ENCODE peak calls at places on chromosome 22, in seven cellular contexts. One of them, this sample, is unnamed.

GRCh38 chr22:49267996-49268395 is 559.7 kb downstream of the BRD1 start:
- DNase-seq in brain microvascular endothelial cell: no peak
- DNase-seq in psoas muscle: no peak
- DNase-seq in foreskin fibroblast: no peak
- DNase-seq in AG04450: no peak
- DNase-seq in A549: no peak
- DNase-seq in hepatocyte: no peak
- DNase-seq in this sample: no peak

GRCh38 chr22:26891431-26891830 is 234.0 kb downstream of the MIAT start:
- DNase-seq in A549: no peak
- DNase-seq in hepatocyte: no peak
- DNase-seq in AG04450: no peak
- DNase-seq in psoas muscle: no peak
- DNase-seq in brain microvascular endothelial cell: no peak
- DNase-seq in foreskin fibroblast: no peak
- DNase-seq in this sample: no peak

GRCh38 chr22:16932577-16932976 is 75.4 kb downstream of the GAB4 start:
- DNase-seq in AG04450: no peak
- DNase-seq in psoas muscle: no peak
- DNase-seq in hepatocyte: no peak
- DNase-seq in A549: peak; percentile 13
- DNase-seq in foreskin fibroblast: no peak
- DNase-seq in brain microvascular endothelial cell: no peak
- DNase-seq in this sample: no peak

GRCh38 chr22:17575681-17576080 is 12.4 kb downstream of the SLC25A18 start:
- DNase-seq in brain microvascular endothelial cell: no peak
- DNase-seq in AG04450: no peak
- DNase-seq in A549: no peak
- DNase-seq in foreskin fibroblast: no peak
- DNase-seq in hepatocyte: no peak
- DNase-seq in psoas muscle: no peak
- DNase-seq in this sample: no peak

GRCh38 chr22:46073683-46074504 is 76.4 kb upstream of the PPARA start:
- DNase-seq in foreskin fibroblast: no peak
- DNase-seq in AG04450: no peak
- DNase-seq in A549: no peak
- DNase-seq in psoas muscle: peak; percentile 84
- DNase-seq in brain microvascular endothelial cell: no peak
- DNase-seq in hepatocyte: no peak
- DNase-seq in this sample: no peak

GRCh38 chr22:19988965-19989724 is 27.5 kb downstream of the ARVCF start:
- DNase-seq in brain microvascular endothelial cell: no peak
- DNase-seq in foreskin fibroblast: no peak
- DNase-seq in AG04450: no peak
- DNase-seq in psoas muscle: peak; percentile 45
- DNase-seq in hepatocyte: no peak
- DNase-seq in A549: no peak
- DNase-seq in this sample: no peak

GRCh38 chr22:25077056-25077455 is 122.6 kb upstream of the CRYBB3 start:
- DNase-seq in psoas muscle: no peak
- DNase-seq in AG04450: no peak
- DNase-seq in A549: no peak
- DNase-seq in brain microvascular endothelial cell: no peak
- DNase-seq in hepatocyte: no peak
- DNase-seq in foreskin fibroblast: no peak
- DNase-seq in this sample: no peak

GRCh38 chr22:43504666-43505261 is 93.0 kb downstream of the MPPED1 start:
- DNase-seq in brain microvascular endothelial cell: no peak
- DNase-seq in AG04450: no peak
- DNase-seq in hepatocyte: no peak
- DNase-seq in foreskin fibroblast: no peak
- DNase-seq in psoas muscle: no peak
- DNase-seq in A549: no peak
- DNase-seq in this sample: no peak

GRCh38 chr22:23268139-23268712 is 87.9 kb downstream of the BCR start:
- DNase-seq in psoas muscle: no peak
- DNase-seq in AG04450: no peak
- DNase-seq in brain microvascular endothelial cell: no peak
- DNase-seq in foreskin fibroblast: no peak
- DNase-seq in hepatocyte: no peak
- DNase-seq in A549: no peak
- DNase-seq in this sample: no peak

GRCh38 chr22:44363214-44363979 is 50.6 kb upstream of the SHISAL1 start:
- DNase-seq in brain microvascular endothelial cell: peak; percentile 92
- DNase-seq in AG04450: peak; percentile 94
- DNase-seq in foreskin fibroblast: peak; percentile 91
- DNase-seq in A549: peak; percentile 90
- DNase-seq in hepatocyte: peak; percentile 76
- DNase-seq in psoas muscle: peak; percentile 91
- DNase-seq in this sample: peak; percentile 92

GRCh38 chr22:44726439-44726838 is 24.4 kb downstream of the PRR5 start:
- DNase-seq in brain microvascular endothelial cell: no peak
- DNase-seq in foreskin fibroblast: no peak
- DNase-seq in hepatocyte: no peak
- DNase-seq in psoas muscle: peak; percentile 31
- DNase-seq in AG04450: no peak
- DNase-seq in A549: no peak
- DNase-seq in this sample: no peak

GRCh38 chr22:30275625-30276024 is 9.0 kb upstream of the OSM start:
- DNase-seq in brain microvascular endothelial cell: no peak
- DNase-seq in AG04450: no peak
- DNase-seq in psoas muscle: no peak
- DNase-seq in A549: no peak
- DNase-seq in foreskin fibroblast: no peak
- DNase-seq in hepatocyte: no peak
- DNase-seq in this sample: no peak

GRCh38 chr22:31253949-31254348 is 38.3 kb downstream of the PIK3IP1 start:
- DNase-seq in A549: no peak
- DNase-seq in psoas muscle: no peak
- DNase-seq in hepatocyte: peak; percentile 51
- DNase-seq in brain microvascular endothelial cell: no peak
- DNase-seq in AG04450: no peak
- DNase-seq in foreskin fibroblast: no peak
- DNase-seq in this sample: no peak

GRCh38 chr22:27206747-27207133 is 549.4 kb downstream of the MIAT start:
- DNase-seq in psoas muscle: no peak
- DNase-seq in foreskin fibroblast: no peak
- DNase-seq in AG04450: no peak
- DNase-seq in brain microvascular endothelial cell: no peak
- DNase-seq in hepatocyte: no peak
- DNase-seq in A549: no peak
- DNase-seq in this sample: no peak

GRCh38 chr22:48887394-48888332 is 940.0 kb downstream of the BRD1 start:
- DNase-seq in A549: no peak
- DNase-seq in AG04450: no peak
- DNase-seq in hepatocyte: no peak
- DNase-seq in foreskin fibroblast: no peak
- DNase-seq in psoas muscle: no peak
- DNase-seq in brain microvascular endothelial cell: no peak
- DNase-seq in this sample: no peak

GRCh38 chr22:46262449-46263207 is 515 bp downstream of the PKDREJ start:
- DNase-seq in psoas muscle: peak; percentile 85
- DNase-seq in hepatocyte: peak; percentile 59
- DNase-seq in foreskin fibroblast: peak; percentile 43
- DNase-seq in A549: no peak
- DNase-seq in AG04450: no peak
- DNase-seq in brain microvascular endothelial cell: peak; percentile 30
- DNase-seq in this sample: no peak

DNA sequence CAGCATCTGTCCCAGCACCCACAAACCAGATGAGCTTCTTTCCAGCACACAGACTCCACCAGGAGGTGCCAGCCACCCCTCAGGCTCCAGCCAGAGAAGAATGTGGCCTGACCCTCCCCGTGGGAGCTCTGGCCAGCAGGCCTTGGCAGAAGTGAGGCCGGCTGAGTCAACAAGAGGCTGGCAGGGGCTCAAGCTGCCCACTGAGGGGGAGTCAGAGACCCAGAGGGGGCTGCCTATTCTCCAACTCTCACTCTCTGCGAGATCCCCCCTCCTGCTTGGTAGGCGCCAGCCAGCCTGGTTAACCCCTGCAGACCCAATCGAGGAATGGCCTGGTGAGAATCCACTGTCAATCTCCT is 10.6 kb upstream of the CDC42EP1 start:
- DNase-seq in AG04450: no peak
- DNase-seq in hepatocyte: peak; percentile 64
- DNase-seq in psoas muscle: no peak
- DNase-seq in foreskin fibroblast: peak; percentile 54
- DNase-seq in A549: no peak
- DNase-seq in brain microvascular endothelial cell: no peak
- DNase-seq in this sample: no peak
- TF ChIP-seq CTCF in AG04450: peak; percentile 34
- TF ChIP-seq CTCF in hepatocyte: no peak
- TF ChIP-seq CTCF in psoas muscle: no peak
- TF ChIP-seq CTCF in foreskin fibroblast: peak; percentile 32
- TF ChIP-seq CTCF in A549: no peak
- TF ChIP-seq CTCF in brain microvascular endothelial cell: peak; percentile 51
- TF ChIP-seq CTCF in this sample: peak; percentile 57

GRCh38 chr22:42341779-42342178 is 71.3 kb upstream of the TCF20 start:
- DNase-seq in foreskin fibroblast: no peak
- DNase-seq in AG04450: no peak
- DNase-seq in psoas muscle: no peak
- DNase-seq in hepatocyte: no peak
- DNase-seq in A549: no peak
- DNase-seq in brain microvascular endothelial cell: no peak
- DNase-seq in this sample: no peak

GRCh38 chr22:42342426-42343135 is 72.1 kb upstream of the TCF20 start:
- DNase-seq in foreskin fibroblast: no peak
- DNase-seq in A549: no peak
- DNase-seq in psoas muscle: no peak
- DNase-seq in brain microvascular endothelial cell: no peak
- DNase-seq in hepatocyte: no peak
- DNase-seq in AG04450: no peak
- DNase-seq in this sample: no peak

GRCh38 chr22:42343136-42343484 is 72.7 kb upstream of the TCF20 start:
- DNase-seq in A549: peak; percentile 21
- DNase-seq in foreskin fibroblast: no peak
- DNase-seq in hepatocyte: peak; percentile 42
- DNase-seq in brain microvascular endothelial cell: no peak
- DNase-seq in AG04450: no peak
- DNase-seq in psoas muscle: no peak
- DNase-seq in this sample: no peak

GRCh38 chr22:42344391-42344861 is 74.0 kb upstream of the TCF20 start:
- DNase-seq in psoas muscle: peak; percentile 72
- DNase-seq in A549: no peak
- DNase-seq in foreskin fibroblast: peak; percentile 35
- DNase-seq in hepatocyte: peak; percentile 45
- DNase-seq in AG04450: no peak
- DNase-seq in brain microvascular endothelial cell: peak; percentile 6
- DNase-seq in this sample: no peak

DNA sequence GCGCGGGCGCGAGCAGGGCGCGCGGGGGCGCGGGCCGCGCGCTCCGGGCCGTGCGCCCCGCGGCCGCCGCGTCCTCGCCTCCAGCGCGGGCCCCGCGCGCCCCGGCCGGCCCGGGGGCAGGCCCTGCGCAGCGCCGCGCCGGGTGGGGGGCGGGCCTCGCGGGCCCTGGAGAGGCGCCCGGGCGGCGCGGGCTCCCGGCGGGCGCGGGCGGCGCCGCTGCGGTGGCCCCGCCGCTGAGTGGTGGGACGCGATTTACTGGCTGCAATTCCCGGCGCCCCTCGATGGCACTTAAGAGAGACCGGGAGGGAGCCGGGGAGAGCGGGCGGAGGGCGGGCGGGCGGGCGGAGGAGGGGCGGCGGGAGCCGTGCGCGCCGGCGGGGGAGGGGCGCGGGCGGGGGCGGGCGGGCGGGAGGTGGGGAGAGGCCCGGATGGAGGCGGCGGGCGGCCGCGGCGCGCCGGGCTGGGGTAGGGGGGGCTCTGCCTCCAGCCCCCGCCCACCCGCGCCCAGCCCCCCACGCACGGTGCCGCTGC is 73.2 kb upstream of the TCF20 start:
- DNase-seq in psoas muscle: no peak
- DNase-seq in A549: no peak
- DNase-seq in AG04450: no peak
- DNase-seq in brain microvascular endothelial cell: no peak
- DNase-seq in foreskin fibroblast: no peak
- DNase-seq in hepatocyte: peak; percentile 73
- DNase-seq in this sample: no peak
- H3K4me3 ChIP-seq in psoas muscle: peak overlapping the region; percentile 59
- H3K4me3 ChIP-seq in A549: peak overlapping the region; percentile 71
- H3K4me3 ChIP-seq in AG04450: peak overlapping the region; percentile 58
- H3K4me3 ChIP-seq in brain microvascular endothelial cell: no peak overlapping the region
- H3K4me3 ChIP-seq in foreskin fibroblast: no peak overlapping the region
- H3K4me3 ChIP-seq in hepatocyte: no peak overlapping the region
- H3K4me3 ChIP-seq in this sample: peak overlapping the region; percentile 28

GRCh38 chr22:33720166-33720878 is 200.0 kb downstream of the LARGE1 start:
- DNase-seq in foreskin fibroblast: no peak
- DNase-seq in A549: no peak
- DNase-seq in hepatocyte: peak; percentile 20
- DNase-seq in psoas muscle: no peak
- DNase-seq in AG04450: no peak
- DNase-seq in brain microvascular endothelial cell: no peak
- DNase-seq in this sample: no peak

GRCh38 chr22:33726294-33726711 is 194.0 kb downstream of the LARGE1 start:
- DNase-seq in foreskin fibroblast: no peak
- DNase-seq in psoas muscle: no peak
- DNase-seq in A549: peak; percentile 9
- DNase-seq in brain microvascular endothelial cell: peak; percentile 1
- DNase-seq in AG04450: peak; percentile 59
- DNase-seq in hepatocyte: peak; percentile 13
- DNase-seq in this sample: peak; percentile 7

GRCh38 chr22:33728847-33729246 is 191.4 kb downstream of the LARGE1 start:
- DNase-seq in A549: no peak
- DNase-seq in foreskin fibroblast: no peak
- DNase-seq in hepatocyte: no peak
- DNase-seq in psoas muscle: no peak
- DNase-seq in AG04450: no peak
- DNase-seq in brain microvascular endothelial cell: no peak
- DNase-seq in this sample: no peak

GRCh38 chr22:33722817-33723216 is 197.5 kb downstream of the LARGE1 start:
- DNase-seq in AG04450: no peak
- DNase-seq in foreskin fibroblast: no peak
- DNase-seq in psoas muscle: no peak
- DNase-seq in A549: no peak
- DNase-seq in brain microvascular endothelial cell: no peak
- DNase-seq in hepatocyte: no peak
- DNase-seq in this sample: no peak

GRCh38 chr22:33723915-33724314 is 196.4 kb downstream of the LARGE1 start:
- DNase-seq in A549: no peak
- DNase-seq in hepatocyte: no peak
- DNase-seq in psoas muscle: no peak
- DNase-seq in brain microvascular endothelial cell: no peak
- DNase-seq in AG04450: no peak
- DNase-seq in foreskin fibroblast: no peak
- DNase-seq in this sample: no peak
- TF ChIP-seq CTCF in A549: no peak
- TF ChIP-seq CTCF in hepatocyte: no peak
- TF ChIP-seq CTCF in psoas muscle: no peak
- TF ChIP-seq CTCF in brain microvascular endothelial cell: no peak
- TF ChIP-seq CTCF in AG04450: no peak
- TF ChIP-seq CTCF in foreskin fibroblast: no peak
- TF ChIP-seq CTCF in this sample: no peak

DNA sequence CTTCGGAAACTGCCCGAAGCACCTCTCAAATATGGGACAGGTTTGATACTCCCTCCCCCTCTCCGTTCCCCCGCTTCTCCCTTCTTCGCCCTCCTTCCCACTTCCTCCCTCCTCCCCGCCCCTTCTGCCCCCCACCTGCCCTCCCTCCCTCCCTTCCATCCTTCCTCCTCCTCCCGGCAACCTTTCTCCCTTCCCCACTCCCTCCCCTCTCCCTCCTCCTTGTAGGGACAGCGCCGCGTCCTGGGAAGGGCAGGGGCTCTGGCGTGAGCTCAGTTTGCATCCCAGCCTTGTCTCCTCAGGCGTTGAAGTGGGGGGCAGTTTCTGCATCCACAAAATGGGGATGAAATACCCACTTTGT is 6.1 kb upstream of the NFAM1 start:
- DNase-seq in AG04450: no peak
- DNase-seq in foreskin fibroblast: no peak
- DNase-seq in brain microvascular endothelial cell: no peak
- DNase-seq in psoas muscle: no peak
- DNase-seq in A549: no peak
- DNase-seq in hepatocyte: no peak
- DNase-seq in this sample: no peak
- H3K4me3 ChIP-seq in AG04450: no peak overlapping the region
- H3K4me3 ChIP-seq in foreskin fibroblast: no peak overlapping the region
- H3K4me3 ChIP-seq in brain microvascular endothelial cell: no peak overlapping the region
- H3K4me3 ChIP-seq in psoas muscle: no peak overlapping the region
- H3K4me3 ChIP-seq in A549: no peak overlapping the region
- H3K4me3 ChIP-seq in hepatocyte: no peak overlapping the region
- H3K4me3 ChIP-seq in this sample: no peak overlapping the region